ENCODE peak calls at places on chromosomes 16 and 17, in six cellular contexts. G is GM23338; X is prostate gland; Q is stimulated activated CD4-positive, alpha-beta T cell treated with anti-CD3 and anti-CD28 coated beads, Interleukin-1b, Interleukin-23, amount 100 ng/mL, for 48 hours; V is cardiac fibroblast; I is stimulated activated CD8-positive, alpha-beta memory T cell treated with anti-CD3 and anti-CD28 coated beads, Interleukin-15, amount 100 ng/mL, for 24 hours. K is an unnamed sample.

GRCh38 chr16:81695431-81695890 is 83.6 kb upstream of the PLCG2 start:
- DNase-seq in Q (no peak), G (no peak), X (peak), I (no peak), V (peak), K (no peak)

GRCh38 chr16:1037023-1037933 is 35.3 kb upstream of the SSTR5 start:
- DNase-seq in Q (no peak), G (peak), X (no peak), I (no peak), V (peak), K (no peak)

GRCh38 chr16:81700780-81701165 is 78.3 kb upstream of the PLCG2 start:
- DNase-seq in I (no peak), X (no peak), V (no peak), Q (no peak), G (no peak), K (no peak)

GRCh38 chr17:60138769-60139437 is 10.9 kb upstream of the CA4 start:
- DNase-seq in G (peak), X (no peak), I (no peak), V (no peak), Q (no peak), K (peak)

GRCh38 chr17:17043668-17044226 is 1.5 kb downstream of the MPRIP start:
- DNase-seq in I (no peak), V (no peak), X (no peak), Q (no peak), G (peak), K (no peak)

GRCh38 chr16:13435873-13436474 is 484.0 kb upstream of the ERCC4 start:
- DNase-seq in V (no peak), Q (no peak), I (no peak), G (peak), X (no peak), K (peak)

GRCh38 chr17:82449136-82449882 is 1.2 kb downstream of the CYBC1 start:
- DNase-seq in Q (peak), V (no peak), I (peak), X (no peak), G (peak), K (no peak)

GRCh38 chr17:61729690-61730268 is 133.5 kb downstream of the BRIP1 start:
- DNase-seq in I (no peak), X (no peak), V (no peak), G (peak), Q (no peak), K (no peak)

GRCh38 chr17:48620497-48621139 is 5.5 kb upstream of the HOXB8 start:
- DNase-seq in Q (no peak), X (no peak), I (no peak), V (no peak), G (no peak), K (no peak)

GRCh38 chr17:44359458-44360143 is 4.1 kb downstream of the FAM171A2 start:
- DNase-seq in I (no peak), X (no peak), V (no peak), Q (no peak), G (no peak), K (no peak)

GRCh38 chr16:1985466-1986150 is 1.6 kb downstream of the GFER start:
- DNase-seq in Q (no peak), I (no peak), G (no peak), X (no peak), V (no peak), K (no peak)

GRCh38 chr16:13291934-13292333 is 390.5 kb downstream of the SHISA9 start:
- DNase-seq in G (peak), Q (no peak), V (no peak), I (no peak), X (no peak), K (peak)

GRCh38 chr17:43418441-43419374 is 19.9 kb downstream of the ARL4D start:
- DNase-seq in G (peak), V (peak), I (no peak), X (peak), Q (peak), K (no peak)

GRCh38 chr17:44569459-44569858 is 12.2 kb downstream of the FZD2 start:
- DNase-seq in X (no peak), V (no peak), Q (no peak), I (no peak), G (no peak), K (no peak)

GRCh38 chr16:10663146-10663545 is 31.6 kb downstream of the TEKT5 start:
- DNase-seq in Q (no peak), G (no peak), X (no peak), V (no peak), I (no peak), K (no peak)

GRCh38 chr16:66427036-66427446 is at the start of gene BEAN1:
- DNase-seq in G (peak), Q (no peak), I (no peak), V (no peak), X (no peak), K (peak)

GRCh38 chr16:72129976-72130656 is 36.5 kb downstream of the DHX38 start:
- DNase-seq in G (no peak), Q (no peak), V (no peak), X (no peak), I (no peak), K (no peak)

GRCh38 chr17:50185724-50186545 is 15.5 kb downstream of the COL1A1 start:
- DNase-seq in G (no peak), V (peak), I (no peak), X (no peak), Q (no peak), K (no peak)

GRCh38 chr16:57268804-57269800 is 15.4 kb downstream of the PLLP start:
- DNase-seq in X (no peak), I (no peak), G (no peak), Q (no peak), V (no peak), K (no peak)

GRCh38 chr16:85812031-85812807 is 12.7 kb downstream of the COX4I1 start:
- DNase-seq in G (peak), V (no peak), X (no peak), Q (no peak), I (no peak), K (no peak)

GRCh38 chr17:75250009-75250471 is 11.4 kb downstream of the GGA3 start:
- DNase-seq in Q (peak), I (no peak), V (peak), G (no peak), X (no peak), K (no peak)

GRCh38 chr16:2524339-2524938 is 4.3 kb downstream of the AMDHD2 start:
- DNase-seq in X (no peak), V (no peak), I (no peak), Q (no peak), G (no peak), K (no peak)

GRCh38 chr17:66691644-66692500 is 143.0 kb upstream of the CACNG5 start:
- DNase-seq in I (no peak), G (no peak), V (peak), Q (no peak), X (no peak), K (no peak)

GRCh38 chr17:48541036-48541573 is 3.8 kb downstream of the HOXB2 start:
- DNase-seq in Q (no peak), I (no peak), V (peak), X (no peak), G (peak), K (no peak)

GRCh38 chr17:51435171-51435552 is 174.8 kb downstream of the UTP18 start:
- DNase-seq in G (no peak), I (no peak), V (no peak), Q (peak), X (no peak), K (no peak)

GRCh38 chr16:22063888-22064467 is 28.4 kb upstream of the VWA3A start:
- DNase-seq in G (no peak), I (no peak), Q (no peak), X (no peak), V (no peak), K (no peak)

GRCh38 chr16:12158428-12158827 is 181.9 kb downstream of the SNX29 start:
- DNase-seq in V (peak), Q (no peak), I (no peak), X (no peak), G (no peak), K (no peak)

GRCh38 chr16:25966172-25967097 is 274.7 kb downstream of the HS3ST4 start:
- DNase-seq in V (no peak), I (no peak), X (no peak), G (no peak), Q (peak), K (no peak)

GRCh38 chr17:21174719-21175118 is 39.2 kb downstream of the TMEM11 start:
- DNase-seq in V (peak), X (no peak), Q (no peak), G (no peak), I (no peak), K (no peak)

GRCh38 chr17:53818271-53818670 is 4.5 kb upstream of the KIF2B start:
- DNase-seq in Q (no peak), I (no peak), V (no peak), G (no peak), X (no peak), K (no peak)

GRCh38 chr17:7479389-7480192 is at the start of gene ZBTB4:
- DNase-seq in X (peak), G (peak), I (peak), Q (peak), V (peak), K (peak)

GRCh38 chr17:82241926-82242697 is 13.3 kb downstream of the SLC16A3 start:
- DNase-seq in Q (no peak), I (no peak), V (peak), G (no peak), X (no peak), K (no peak)

GRCh38 chr17:64326420-64327054 is 63.5 kb upstream of the TEX2 start:
- DNase-seq in I (no peak), X (peak), Q (no peak), V (peak), G (no peak), K (no peak)

GRCh38 chr17:22310717-22311686 is 618.7 kb downstream of the KCNJ18 start:
- DNase-seq in G (peak), I (no peak), Q (no peak), V (no peak), X (no peak), K (no peak)

GRCh38 chr17:4477286-4477791 is 21.3 kb upstream of the SPNS2 start:
- DNase-seq in I (no peak), G (no peak), V (no peak), X (no peak), Q (no peak), K (no peak)

K was measured in H1.